ENCODE peak calls at places on chromosomes 11 and 22, in nine cellular contexts. One of them, this sample, is unnamed.
A peak's percentile ranks its signal among the peaks of the same experiment; 100 is the strongest.

GRCh38 chr22:19568337-19569311 is 44.4 kb upstream of the CLDN5 start:
- DNase-seq in effector CD4-positive, alpha-beta T cell: no peak
- DNase-seq in retina: no peak
- DNase-seq in neuronal stem cell: no peak
- DNase-seq in AG09319: peak; percentile 49
- DNase-seq in activated T-helper 1 cell treated with anti-CD3 and anti-CD28 coated beads, Interleukin-12 subunit alpha, Interleukin-12 subunit beta, Interleukin-2, Interleukin-4 antibody, amounts not matched to agents 30 ng/mL and 10 ng/mL and 1 ng/mL, durations not matched to agents 14 hours and 24 hours and 36 hours: no peak
- DNase-seq in nucleus accumbens: no peak
- DNase-seq in right atrium auricular region: no peak
- DNase-seq in aorta: no peak
- DNase-seq in this sample: no peak

GRCh38 chr11:104653011-104653806 is 245.1 kb downstream of the CASP12 start:
- DNase-seq in effector CD4-positive, alpha-beta T cell: no peak
- DNase-seq in nucleus accumbens: no peak
- DNase-seq in retina: no peak
- DNase-seq in aorta: no peak
- DNase-seq in AG09319: no peak
- DNase-seq in neuronal stem cell: no peak
- DNase-seq in right atrium auricular region: no peak
- DNase-seq in activated T-helper 1 cell treated with anti-CD3 and anti-CD28 coated beads, Interleukin-12 subunit alpha, Interleukin-12 subunit beta, Interleukin-2, Interleukin-4 antibody, amounts not matched to agents 30 ng/mL and 10 ng/mL and 1 ng/mL, durations not matched to agents 14 hours and 24 hours and 36 hours: no peak
- DNase-seq in this sample: no peak

GRCh38 chr11:12120031-12121008 is 9.9 kb downstream of the MICAL2 start:
- DNase-seq in retina: no peak
- DNase-seq in effector CD4-positive, alpha-beta T cell: no peak
- DNase-seq in nucleus accumbens: no peak
- DNase-seq in aorta: no peak
- DNase-seq in neuronal stem cell: no peak
- DNase-seq in activated T-helper 1 cell treated with anti-CD3 and anti-CD28 coated beads, Interleukin-12 subunit alpha, Interleukin-12 subunit beta, Interleukin-2, Interleukin-4 antibody, amounts not matched to agents 30 ng/mL and 10 ng/mL and 1 ng/mL, durations not matched to agents 14 hours and 24 hours and 36 hours: no peak
- DNase-seq in right atrium auricular region: no peak
- DNase-seq in AG09319: no peak
- DNase-seq in this sample: no peak

GRCh38 chr11:134521452-134522289 is 109.6 kb upstream of the B3GAT1 start:
- DNase-seq in aorta: no peak
- DNase-seq in neuronal stem cell: no peak
- DNase-seq in retina: no peak
- DNase-seq in activated T-helper 1 cell treated with anti-CD3 and anti-CD28 coated beads, Interleukin-12 subunit alpha, Interleukin-12 subunit beta, Interleukin-2, Interleukin-4 antibody, amounts not matched to agents 30 ng/mL and 10 ng/mL and 1 ng/mL, durations not matched to agents 14 hours and 24 hours and 36 hours: no peak
- DNase-seq in effector CD4-positive, alpha-beta T cell: no peak
- DNase-seq in nucleus accumbens: no peak
- DNase-seq in right atrium auricular region: no peak
- DNase-seq in AG09319: no peak
- DNase-seq in this sample: no peak

GRCh38 chr22:39349967-39350802 is at the start of gene SYNGR1:
- DNase-seq in effector CD4-positive, alpha-beta T cell: no peak
- DNase-seq in aorta: no peak
- DNase-seq in nucleus accumbens: no peak
- DNase-seq in right atrium auricular region: no peak
- DNase-seq in AG09319: no peak
- DNase-seq in neuronal stem cell: peak; percentile 49
- DNase-seq in activated T-helper 1 cell treated with anti-CD3 and anti-CD28 coated beads, Interleukin-12 subunit alpha, Interleukin-12 subunit beta, Interleukin-2, Interleukin-4 antibody, amounts not matched to agents 30 ng/mL and 10 ng/mL and 1 ng/mL, durations not matched to agents 14 hours and 24 hours and 36 hours: no peak
- DNase-seq in retina: peak; percentile 69
- DNase-seq in this sample: no peak

GRCh38 chr11:71502871-71503435 is 24.1 kb upstream of the KRTAP5-7 start:
- DNase-seq in AG09319: no peak
- DNase-seq in nucleus accumbens: no peak
- DNase-seq in neuronal stem cell: no peak
- DNase-seq in aorta: peak; percentile 49
- DNase-seq in retina: no peak
- DNase-seq in activated T-helper 1 cell treated with anti-CD3 and anti-CD28 coated beads, Interleukin-12 subunit alpha, Interleukin-12 subunit beta, Interleukin-2, Interleukin-4 antibody, amounts not matched to agents 30 ng/mL and 10 ng/mL and 1 ng/mL, durations not matched to agents 14 hours and 24 hours and 36 hours: no peak
- DNase-seq in effector CD4-positive, alpha-beta T cell: no peak
- DNase-seq in right atrium auricular region: no peak
- DNase-seq in this sample: no peak

GRCh38 chr11:9176136-9176535 is 84.7 kb upstream of the SCUBE2 start:
- DNase-seq in aorta: no peak
- DNase-seq in right atrium auricular region: no peak
- DNase-seq in neuronal stem cell: no peak
- DNase-seq in activated T-helper 1 cell treated with anti-CD3 and anti-CD28 coated beads, Interleukin-12 subunit alpha, Interleukin-12 subunit beta, Interleukin-2, Interleukin-4 antibody, amounts not matched to agents 30 ng/mL and 10 ng/mL and 1 ng/mL, durations not matched to agents 14 hours and 24 hours and 36 hours: no peak
- DNase-seq in retina: no peak
- DNase-seq in nucleus accumbens: no peak
- DNase-seq in AG09319: no peak
- DNase-seq in effector CD4-positive, alpha-beta T cell: no peak
- DNase-seq in this sample: no peak

GRCh38 chr11:30174265-30175022 is 56.4 kb upstream of the FSHB start:
- DNase-seq in aorta: no peak
- DNase-seq in nucleus accumbens: no peak
- DNase-seq in AG09319: no peak
- DNase-seq in right atrium auricular region: no peak
- DNase-seq in activated T-helper 1 cell treated with anti-CD3 and anti-CD28 coated beads, Interleukin-12 subunit alpha, Interleukin-12 subunit beta, Interleukin-2, Interleukin-4 antibody, amounts not matched to agents 30 ng/mL and 10 ng/mL and 1 ng/mL, durations not matched to agents 14 hours and 24 hours and 36 hours: no peak
- DNase-seq in effector CD4-positive, alpha-beta T cell: no peak
- DNase-seq in retina: no peak
- DNase-seq in neuronal stem cell: no peak
- DNase-seq in this sample: no peak

GRCh38 chr11:11265320-11265719 is 87.7 kb downstream of the CSNK2A3 start:
- DNase-seq in effector CD4-positive, alpha-beta T cell: no peak
- DNase-seq in right atrium auricular region: no peak
- DNase-seq in aorta: no peak
- DNase-seq in retina: no peak
- DNase-seq in activated T-helper 1 cell treated with anti-CD3 and anti-CD28 coated beads, Interleukin-12 subunit alpha, Interleukin-12 subunit beta, Interleukin-2, Interleukin-4 antibody, amounts not matched to agents 30 ng/mL and 10 ng/mL and 1 ng/mL, durations not matched to agents 14 hours and 24 hours and 36 hours: no peak
- DNase-seq in AG09319: no peak
- DNase-seq in neuronal stem cell: no peak
- DNase-seq in nucleus accumbens: no peak
- DNase-seq in this sample: no peak

GRCh38 chr11:124075841-124076571 is 34.9 kb upstream of the OR10G7 start:
- DNase-seq in right atrium auricular region: no peak
- DNase-seq in neuronal stem cell: no peak
- DNase-seq in activated T-helper 1 cell treated with anti-CD3 and anti-CD28 coated beads, Interleukin-12 subunit alpha, Interleukin-12 subunit beta, Interleukin-2, Interleukin-4 antibody, amounts not matched to agents 30 ng/mL and 10 ng/mL and 1 ng/mL, durations not matched to agents 14 hours and 24 hours and 36 hours: no peak
- DNase-seq in nucleus accumbens: peak; percentile 17
- DNase-seq in aorta: peak; percentile 79
- DNase-seq in effector CD4-positive, alpha-beta T cell: no peak
- DNase-seq in retina: peak; percentile 93
- DNase-seq in AG09319: no peak
- DNase-seq in this sample: no peak

GRCh38 chr22:47126344-47126811 is 363.9 kb downstream of the TBC1D22A start:
- DNase-seq in nucleus accumbens: no peak
- DNase-seq in right atrium auricular region: no peak
- DNase-seq in neuronal stem cell: no peak
- DNase-seq in AG09319: no peak
- DNase-seq in aorta: peak; percentile 44
- DNase-seq in retina: no peak
- DNase-seq in effector CD4-positive, alpha-beta T cell: no peak
- DNase-seq in activated T-helper 1 cell treated with anti-CD3 and anti-CD28 coated beads, Interleukin-12 subunit alpha, Interleukin-12 subunit beta, Interleukin-2, Interleukin-4 antibody, amounts not matched to agents 30 ng/mL and 10 ng/mL and 1 ng/mL, durations not matched to agents 14 hours and 24 hours and 36 hours: no peak
- DNase-seq in this sample: no peak

GRCh38 chr11:70407121-70407520 is 8.8 kb downstream of the CTTN start:
- DNase-seq in AG09319: no peak
- DNase-seq in nucleus accumbens: no peak
- DNase-seq in neuronal stem cell: no peak
- DNase-seq in retina: no peak
- DNase-seq in effector CD4-positive, alpha-beta T cell: no peak
- DNase-seq in activated T-helper 1 cell treated with anti-CD3 and anti-CD28 coated beads, Interleukin-12 subunit alpha, Interleukin-12 subunit beta, Interleukin-2, Interleukin-4 antibody, amounts not matched to agents 30 ng/mL and 10 ng/mL and 1 ng/mL, durations not matched to agents 14 hours and 24 hours and 36 hours: no peak
- DNase-seq in right atrium auricular region: no peak
- DNase-seq in aorta: no peak
- DNase-seq in this sample: no peak

GRCh38 chr11:79086056-79086455 is 354.8 kb downstream of the TENM4 start:
- DNase-seq in nucleus accumbens: no peak
- DNase-seq in aorta: no peak
- DNase-seq in effector CD4-positive, alpha-beta T cell: no peak
- DNase-seq in retina: no peak
- DNase-seq in activated T-helper 1 cell treated with anti-CD3 and anti-CD28 coated beads, Interleukin-12 subunit alpha, Interleukin-12 subunit beta, Interleukin-2, Interleukin-4 antibody, amounts not matched to agents 30 ng/mL and 10 ng/mL and 1 ng/mL, durations not matched to agents 14 hours and 24 hours and 36 hours: no peak
- DNase-seq in AG09319: no peak
- DNase-seq in right atrium auricular region: no peak
- DNase-seq in neuronal stem cell: no peak
- DNase-seq in this sample: no peak

GRCh38 chr11:64056213-64056785 is 20.6 kb downstream of the FLRT1 start:
- DNase-seq in retina: no peak
- DNase-seq in neuronal stem cell: no peak
- DNase-seq in effector CD4-positive, alpha-beta T cell: no peak
- DNase-seq in right atrium auricular region: no peak
- DNase-seq in activated T-helper 1 cell treated with anti-CD3 and anti-CD28 coated beads, Interleukin-12 subunit alpha, Interleukin-12 subunit beta, Interleukin-2, Interleukin-4 antibody, amounts not matched to agents 30 ng/mL and 10 ng/mL and 1 ng/mL, durations not matched to agents 14 hours and 24 hours and 36 hours: no peak
- DNase-seq in AG09319: no peak
- DNase-seq in nucleus accumbens: peak; percentile 31
- DNase-seq in aorta: no peak
- DNase-seq in this sample: peak; percentile 48

GRCh38 chr11:14414470-14415461 is 55.8 kb upstream of the RRAS2 start:
- DNase-seq in AG09319: no peak
- DNase-seq in nucleus accumbens: no peak
- DNase-seq in right atrium auricular region: no peak
- DNase-seq in aorta: no peak
- DNase-seq in activated T-helper 1 cell treated with anti-CD3 and anti-CD28 coated beads, Interleukin-12 subunit alpha, Interleukin-12 subunit beta, Interleukin-2, Interleukin-4 antibody, amounts not matched to agents 30 ng/mL and 10 ng/mL and 1 ng/mL, durations not matched to agents 14 hours and 24 hours and 36 hours: peak; percentile 71
- DNase-seq in effector CD4-positive, alpha-beta T cell: peak; percentile 47
- DNase-seq in retina: no peak
- DNase-seq in neuronal stem cell: no peak
- DNase-seq in this sample: no peak

GRCh38 chr11:96264364-96264763 is 78.6 kb downstream of the MAML2 start:
- DNase-seq in aorta: no peak
- DNase-seq in neuronal stem cell: no peak
- DNase-seq in effector CD4-positive, alpha-beta T cell: no peak
- DNase-seq in activated T-helper 1 cell treated with anti-CD3 and anti-CD28 coated beads, Interleukin-12 subunit alpha, Interleukin-12 subunit beta, Interleukin-2, Interleukin-4 antibody, amounts not matched to agents 30 ng/mL and 10 ng/mL and 1 ng/mL, durations not matched to agents 14 hours and 24 hours and 36 hours: no peak
- DNase-seq in nucleus accumbens: no peak
- DNase-seq in right atrium auricular region: no peak
- DNase-seq in retina: no peak
- DNase-seq in AG09319: no peak
- DNase-seq in this sample: no peak

GRCh38 chr11:101840720-101841119 is 74.1 kb upstream of the CEP126 start:
- DNase-seq in AG09319: no peak
- DNase-seq in effector CD4-positive, alpha-beta T cell: no peak
- DNase-seq in retina: no peak
- DNase-seq in right atrium auricular region: no peak
- DNase-seq in nucleus accumbens: no peak
- DNase-seq in activated T-helper 1 cell treated with anti-CD3 and anti-CD28 coated beads, Interleukin-12 subunit alpha, Interleukin-12 subunit beta, Interleukin-2, Interleukin-4 antibody, amounts not matched to agents 30 ng/mL and 10 ng/mL and 1 ng/mL, durations not matched to agents 14 hours and 24 hours and 36 hours: no peak
- DNase-seq in aorta: no peak
- DNase-seq in neuronal stem cell: no peak
- DNase-seq in this sample: no peak

This sample was measured in pons.